ENCODE peak calls at places on chromosomes 2 and 18, in seven cellular contexts. D is HCT116, V is GM12878, A is K562, C is HepG2, W is H1, T is SK-N-SH. Q is an unnamed sample.

GRCh38 chr18:55406374-55407045 is 181.5 kb downstream of the TCF4 start:
- DNase-seq in D (no peak), V (no peak), A (no peak), C (no peak), W (no peak), T (no peak), Q (no peak)

GRCh38 chr2:165058471-165059265 is 103.3 kb upstream of the SLC38A11 start:
- DNase-seq in D (no peak), V (no peak), A (no peak), C (no peak), W (no peak), T (no peak), Q (no peak)

GRCh38 chr2:8570637-8571036 is 111.2 kb upstream of the ID2 start:
- DNase-seq in D (no peak), V (no peak), A (no peak), C (no peak), W (no peak), T (no peak), Q (no peak)

GRCh38 chr2:226583715-226584114 is 215.9 kb downstream of the IRS1 start:
- DNase-seq in D (peak), V (no peak), A (no peak), C (peak), W (no peak), T (no peak), Q (peak)

GRCh38 chr18:65721634-65722033 is 29.2 kb upstream of the CDH7 start:
- DNase-seq in D (no peak), V (no peak), A (no peak), C (no peak), W (no peak), T (no peak), Q (no peak)

GRCh38 chr18:35051978-35052377 is 10.8 kb downstream of the MAPRE2 start:
- DNase-seq in D (no peak), V (no peak), A (no peak), C (no peak), W (no peak), T (no peak), Q (no peak)

GRCh38 chr2:887639-888038 is 63.0 kb upstream of the SNTG2 start:
- DNase-seq in D (no peak), V (no peak), A (no peak), C (no peak), W (peak), T (no peak), Q (no peak)

GRCh38 chr2:196482119-196483065 is 157.1 kb upstream of the CCDC150 start:
- DNase-seq in D (no peak), V (no peak), A (no peak), C (no peak), W (no peak), T (no peak), Q (no peak)

GRCh38 chr2:21346984-21347383 is 223.2 kb downstream of the TDRD15 start:
- DNase-seq in D (no peak), V (no peak), A (no peak), C (no peak), W (no peak), T (no peak), Q (no peak)

GRCh38 chr18:49631146-49631866 is 69.4 kb downstream of the LIPG start:
- DNase-seq in D (no peak), V (no peak), A (no peak), C (no peak), W (no peak), T (no peak), Q (no peak)

GRCh38 chr2:46850742-46851141 is 64.9 kb downstream of the MCFD2 start:
- DNase-seq in D (no peak), V (no peak), A (no peak), C (no peak), W (no peak), T (no peak), Q (no peak)

GRCh38 chr2:43824512-43824911 is 14.1 kb downstream of the ABCG5 start:
- DNase-seq in D (no peak), V (no peak), A (no peak), C (no peak), W (peak), T (no peak), Q (no peak)

GRCh38 chr2:221258464-221258863 is 313.6 kb downstream of the EPHA4 start:
- DNase-seq in D (no peak), V (no peak), A (no peak), C (no peak), W (no peak), T (no peak), Q (no peak)

GRCh38 chr18:11025671-11026070 is 123.7 kb downstream of the PIEZO2 start:
- DNase-seq in D (no peak), V (no peak), A (peak), C (no peak), W (no peak), T (no peak), Q (no peak)

GRCh38 chr2:73359915-73360697 is 25.5 kb upstream of the ALMS1 start:
- DNase-seq in D (no peak), V (no peak), A (no peak), C (no peak), W (no peak), T (peak), Q (no peak)

GRCh38 chr2:96869824-96870630 is at the start of gene SEMA4C:
- DNase-seq in D (no peak), V (no peak), A (peak), C (no peak), W (peak), T (peak), Q (no peak)

GRCh38 chr2:45786030-45786830 is 134.8 kb downstream of the PRKCE start:
- DNase-seq in D (no peak), V (no peak), A (peak), C (no peak), W (no peak), T (peak), Q (no peak)

GRCh38 chr2:32745191-32745590 is 117.3 kb downstream of the TTC27 start:
- DNase-seq in D (no peak), V (no peak), A (no peak), C (no peak), W (no peak), T (no peak), Q (no peak)

GRCh38 chr2:44902767-44903166 is 38.7 kb upstream of the SIX3 start:
- DNase-seq in D (no peak), V (no peak), A (no peak), C (no peak), W (no peak), T (no peak), Q (no peak)

GRCh38 chr2:18883626-18884456 is 294.5 kb upstream of the NT5C1B start:
- DNase-seq in D (peak), V (no peak), A (no peak), C (peak), W (no peak), T (no peak), Q (peak)

GRCh38 chr18:63237911-63238710 is 81.5 kb downstream of the BCL2 start:
- DNase-seq in D (peak), V (no peak), A (no peak), C (peak), W (no peak), T (no peak), Q (peak)

GRCh38 chr2:239151201-239152131 is 249.4 kb downstream of the HDAC4 start:
- DNase-seq in D (no peak), V (no peak), A (no peak), C (no peak), W (no peak), T (no peak), Q (no peak)

GRCh38 chr2:46846454-46846990 is 69.1 kb downstream of the MCFD2 start:
- DNase-seq in D (no peak), V (no peak), A (no peak), C (no peak), W (no peak), T (no peak), Q (no peak)

GRCh38 chr2:64021578-64021977 is 2.4 kb upstream of the VPS54 start:
- DNase-seq in D (no peak), V (no peak), A (no peak), C (peak), W (no peak), T (no peak), Q (no peak)

GRCh38 chr2:199462167-199462976 is 4.6 kb upstream of the SATB2 start:
- DNase-seq in D (no peak), V (no peak), A (no peak), C (no peak), W (peak), T (peak), Q (no peak)

GRCh38 chr2:198710562-198710961 is 747.2 kb downstream of the SATB2 start:
- DNase-seq in D (no peak), V (no peak), A (no peak), C (no peak), W (no peak), T (no peak), Q (no peak)

GRCh38 chr2:129912871-129913694 is 66.4 kb upstream of the RAB6C start:
- DNase-seq in D (no peak), V (no peak), A (no peak), C (no peak), W (peak), T (no peak), Q (no peak)

GRCh38 chr2:82599021-82599420 is 1860.1 kb downstream of the SUCLG1 start:
- DNase-seq in D (no peak), V (no peak), A (no peak), C (no peak), W (no peak), T (no peak), Q (no peak)

GRCh38 chr2:17966793-17967192 is 88.3 kb downstream of the KCNS3 start:
- DNase-seq in D (no peak), V (no peak), A (no peak), C (no peak), W (no peak), T (no peak), Q (no peak)

GRCh38 chr2:37196320-37197195 is at the start of gene CEBPZOS:
- DNase-seq in D (peak), V (peak), A (peak), C (peak), W (peak), T (peak), Q (peak)

DNA sequence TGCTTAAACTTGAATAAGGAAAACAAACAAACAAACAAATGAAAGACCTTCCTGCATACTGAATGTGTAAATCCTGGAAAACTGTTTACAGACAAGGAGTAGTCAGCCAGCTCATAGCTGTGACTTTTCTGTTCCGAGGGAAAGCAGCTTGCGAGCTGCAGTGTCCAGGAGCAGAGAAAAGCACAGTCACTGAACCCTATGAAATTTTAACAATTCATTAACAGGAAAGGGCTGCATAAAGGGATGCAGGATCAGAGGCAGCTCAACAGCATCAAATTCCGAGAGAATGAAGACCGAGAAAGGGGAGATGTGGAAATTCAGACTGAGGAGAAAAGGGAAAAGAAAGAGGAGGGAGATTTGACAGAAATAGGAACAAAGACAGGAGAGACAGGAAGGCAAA is 210.4 kb upstream of the PIK3C3 start:
- DNase-seq in D (no peak), V (no peak), A (no peak), C (no peak), W (no peak), T (peak), Q (no peak)
- TF ChIP-seq YY1 in D (no peak), V (no peak), A (no peak), C (no peak), W (no peak), T (no peak), Q (no peak)

DNA sequence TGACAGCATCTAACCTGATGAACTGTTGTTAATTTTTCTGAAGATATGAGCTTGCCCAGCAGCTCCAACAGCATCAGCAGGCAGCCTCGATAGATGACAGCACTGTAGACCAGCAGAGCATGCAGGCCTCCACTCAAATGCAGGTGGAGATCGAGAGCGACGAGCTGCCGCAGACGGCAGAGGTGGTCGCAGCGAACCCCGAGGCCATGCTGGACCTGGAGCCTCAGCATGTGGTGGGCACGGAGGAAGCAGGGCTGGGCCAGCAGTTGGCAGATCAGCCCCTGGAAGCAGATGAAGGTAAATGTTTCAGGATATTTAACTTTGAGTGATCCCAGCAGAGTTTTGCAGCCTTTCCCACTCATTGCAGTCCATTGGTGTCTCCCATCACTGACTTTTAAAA is 85.9 kb downstream of the ZNF236 start:
- DNase-seq in D (no peak), V (no peak), A (no peak), C (no peak), W (no peak), T (no peak), Q (no peak)
- TF ChIP-seq YY1 in D (no peak), V (no peak), A (no peak), C (no peak), W (no peak), T (no peak), Q (no peak)

GRCh38 chr18:44651453-44651852 is 29.2 kb upstream of the SETBP1 start:
- DNase-seq in D (no peak), V (no peak), A (peak), C (no peak), W (no peak), T (no peak), Q (peak)
- TF ChIP-seq YY1 in D (no peak), V (no peak), A (no peak), C (no peak), W (no peak), T (no peak), Q (no peak)

GRCh38 chr2:177692042-177692823 is 299.7 kb downstream of the AGPS start:
- DNase-seq in D (no peak), V (no peak), A (no peak), C (peak), W (no peak), T (no peak), Q (no peak)

GRCh38 chr2:177689623-177690022 is 297.1 kb downstream of the AGPS start:
- DNase-seq in D (no peak), V (no peak), A (peak), C (no peak), W (no peak), T (no peak), Q (no peak)

GRCh38 chr2:177692828-177693269 is 300.3 kb downstream of the AGPS start:
- DNase-seq in D (no peak), V (no peak), A (peak), C (no peak), W (no peak), T (no peak), Q (no peak)

GRCh38 chr2:177688844-177689243 is 296.3 kb downstream of the AGPS start:
- DNase-seq in D (no peak), V (no peak), A (no peak), C (no peak), W (no peak), T (no peak), Q (no peak)

DNA sequence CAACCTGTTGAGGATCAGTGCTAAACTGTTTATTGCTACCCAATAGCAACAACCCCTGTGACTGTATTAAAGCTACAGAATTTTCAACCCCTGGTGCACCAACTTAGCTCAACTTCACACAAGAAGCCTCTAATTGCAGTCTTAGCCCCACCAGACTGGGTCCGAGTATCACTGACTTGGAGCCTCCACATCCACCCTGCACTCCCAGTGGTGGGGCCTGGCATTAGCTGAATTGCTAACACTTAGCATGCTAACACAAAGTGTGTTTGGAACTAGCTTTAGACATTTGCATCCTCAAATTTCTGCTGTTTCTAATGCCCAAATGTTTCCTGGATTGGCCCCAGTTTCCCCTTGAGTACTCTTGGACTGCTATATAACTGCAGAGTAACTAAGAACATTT is 298.6 kb downstream of the AGPS start:
- DNase-seq in D (no peak), V (no peak), A (no peak), C (no peak), W (no peak), T (no peak), Q (no peak)
- TF ChIP-seq YY1 in D (no peak), V (no peak), A (no peak), C (no peak), W (no peak), T (no peak), Q (no peak)

GRCh38 chr2:134206029-134206428 is 47.8 kb upstream of the MGAT5 start:
- DNase-seq in D (no peak), V (no peak), A (no peak), C (no peak), W (no peak), T (no peak), Q (peak)

GRCh38 chr2:134205087-134205486 is 48.8 kb upstream of the MGAT5 start:
- DNase-seq in D (no peak), V (no peak), A (no peak), C (no peak), W (no peak), T (no peak), Q (no peak)

GRCh38 chr2:134206573-134206972 is 47.3 kb upstream of the MGAT5 start:
- DNase-seq in D (no peak), V (no peak), A (no peak), C (no peak), W (no peak), T (no peak), Q (no peak)

GRCh38 chr2:134207589-134208209 is 46.2 kb upstream of the MGAT5 start:
- DNase-seq in D (peak), V (no peak), A (peak), C (peak), W (peak), T (peak), Q (peak)

GRCh38 chr2:134208825-134209224 is 45.0 kb upstream of the MGAT5 start:
- DNase-seq in D (no peak), V (no peak), A (no peak), C (no peak), W (no peak), T (no peak), Q (no peak)
- TF ChIP-seq YY1 in D (no peak), V (no peak), A (no peak), C (no peak), W (no peak), T (no peak), Q (no peak)

GRCh38 chr2:145931836-145932352 is 1412.0 kb upstream of the ZEB2 start:
- DNase-seq in D (no peak), V (no peak), A (no peak), C (no peak), W (no peak), T (no peak), Q (no peak)
- TF ChIP-seq YY1 in D (no peak), V (no peak), A (no peak), C (no peak), W (no peak), T (no peak), Q (no peak)

GRCh38 chr18:44130365-44130942 is 550.2 kb upstream of the SETBP1 start:
- DNase-seq in D (no peak), V (no peak), A (peak), C (peak), W (no peak), T (peak), Q (peak)
- TF ChIP-seq YY1 in D (no peak), V (no peak), A (no peak), C (no peak), W (no peak), T (no peak), Q (no peak)

DNA sequence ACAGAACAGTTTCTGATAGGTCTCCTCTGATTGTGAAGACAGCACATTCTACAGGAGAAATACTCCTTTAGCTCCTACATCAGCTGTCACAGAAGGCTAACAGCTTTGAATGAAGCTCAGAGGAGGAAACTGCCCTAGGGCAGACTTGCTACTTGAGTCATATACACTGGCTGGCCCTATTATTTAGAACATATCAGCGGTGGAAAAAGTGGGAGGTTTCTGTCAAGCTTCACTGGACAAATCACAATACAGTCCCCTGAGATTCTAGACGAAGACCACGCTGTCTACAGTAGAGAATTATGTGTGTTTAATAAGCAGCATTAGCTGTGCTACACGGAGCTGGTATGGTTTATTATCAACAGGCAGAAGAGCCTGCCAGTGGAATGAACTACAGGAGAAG is 230.9 kb upstream of the FSIP2 start:
- DNase-seq in D (no peak), V (no peak), A (no peak), C (no peak), W (no peak), T (peak), Q (no peak)
- TF ChIP-seq YY1 in D (no peak), V (no peak), A (no peak), C (no peak), W (no peak), T (no peak), Q (no peak)

DNA sequence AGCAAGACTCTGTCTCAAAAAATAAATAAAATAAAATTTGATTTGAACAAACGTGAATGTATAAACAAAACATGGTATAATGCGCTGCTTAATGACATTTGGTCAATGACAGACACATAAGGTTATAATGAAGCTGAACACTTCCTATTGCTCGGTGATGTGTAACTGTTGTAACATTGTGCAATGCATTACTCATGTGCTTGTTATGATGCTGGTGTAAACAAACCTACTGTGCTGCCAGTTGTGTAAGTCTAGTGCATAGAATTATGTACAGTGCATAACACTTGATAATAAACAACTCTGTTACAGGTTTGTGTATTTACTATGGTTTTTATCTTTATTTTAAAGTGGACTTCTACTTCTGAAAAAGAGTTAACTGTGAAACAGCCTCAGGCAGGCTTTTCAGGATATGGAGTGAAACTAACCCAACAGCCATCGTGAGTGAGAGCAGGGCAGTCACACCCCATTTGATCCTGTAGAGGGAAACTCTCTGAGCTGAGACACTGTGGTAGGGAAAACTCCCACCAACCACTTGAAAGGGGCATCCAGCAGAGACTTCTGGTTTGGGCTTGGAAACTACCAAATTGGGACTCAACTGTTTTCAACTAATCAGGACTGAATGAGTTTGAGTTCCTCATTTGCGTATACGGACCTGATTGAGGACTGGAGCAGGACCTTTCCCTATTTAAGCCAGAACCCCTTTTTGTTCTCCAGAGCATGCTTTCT is 8.7 kb upstream of the RPRD1A start:
- DNase-seq in D (no peak), V (peak), A (no peak), C (peak), W (no peak), T (no peak), Q (no peak)
- TF ChIP-seq YY1 in D (no peak), V (no peak), A (no peak), C (no peak), W (no peak), T (no peak), Q (no peak)